ENCODE peak calls at places on chromosomes 4 and X, in nine cellular contexts. S, L, H, M, G, E, P, B and K are unnamed samples.

GRCh38 chr4:69058410-69059059 is 37.7 kb upstream of the UGT2B7 start:
- DNase-seq in S (no peak), L (no peak), H (peak; percentile 34), M (no peak), G (no peak), E (no peak), P (no peak), B (no peak), K (no peak)

GRCh38 chr4:150136036-150136435 is 57.8 kb downstream of the DCLK2 start:
- DNase-seq in S (peak; percentile 72), L (no peak), H (no peak), M (no peak), G (no peak), E (no peak), P (no peak), B (no peak), K (no peak)

GRCh38 chrX:110691446-110691845 is 104.2 kb downstream of the CHRDL1 start:
- DNase-seq in S (no peak), L (no peak), H (no peak), M (no peak), G (no peak), E (no peak), P (no peak), B (no peak), K (no peak)

GRCh38 chr4:128061566-128062536 is 739 bp downstream of the LARP1B start:
- DNase-seq in S (peak; percentile 15), L (no peak), H (peak; percentile 78), M (peak; percentile 71), G (peak; percentile 62), E (peak; percentile 78), P (peak; percentile 64), B (peak; percentile 73), K (peak; percentile 56)

GRCh38 chr4:95549246-95550138 is 719 bp upstream of the UNC5C start:
- DNase-seq in S (peak; percentile 19), L (no peak), H (peak; percentile 33), M (peak; percentile 24), G (peak; percentile 27), E (peak; percentile 25), P (no peak), B (peak; percentile 62), K (no peak)

GRCh38 chr4:11537846-11538245 is 109.2 kb upstream of the HS3ST1 start:
- DNase-seq in S (no peak), L (no peak), H (no peak), M (no peak), G (no peak), E (no peak), P (no peak), B (no peak), K (no peak)

GRCh38 chrX:147749308-147749707 is 162.4 kb upstream of the FMR1 start:
- DNase-seq in S (no peak), L (no peak), H (no peak), M (no peak), G (no peak), E (no peak), P (no peak), B (no peak), K (no peak)

GRCh38 chr4:3422241-3422801 is 19.4 kb upstream of the HGFAC start:
- DNase-seq in S (no peak), L (no peak), H (peak; percentile 17), M (no peak), G (no peak), E (no peak), P (no peak), B (no peak), K (no peak)

GRCh38 chr4:23959401-23960148 is 69.7 kb upstream of the PPARGC1A start:
- DNase-seq in S (no peak), L (no peak), H (no peak), M (no peak), G (no peak), E (no peak), P (no peak), B (no peak), K (no peak)

GRCh38 chr4:68361146-68361589 is 11.3 kb upstream of the YTHDC1 start:
- DNase-seq in S (peak; percentile 70), L (no peak), H (no peak), M (peak; percentile 54), G (no peak), E (no peak), P (peak; percentile 76), B (no peak), K (no peak)

GRCh38 chr4:2818351-2818939 is 25.2 kb upstream of the ADD1 start:
- DNase-seq in S (no peak), L (no peak), H (no peak), M (no peak), G (no peak), E (no peak), P (no peak), B (no peak), K (no peak)

GRCh38 chr4:117893207-117893606 is 141.1 kb upstream of the NDST3 start:
- DNase-seq in S (no peak), L (no peak), H (no peak), M (no peak), G (no peak), E (no peak), P (no peak), B (no peak), K (no peak)

GRCh38 chr4:87840149-87840548 is 7.4 kb downstream of the MEPE start:
- DNase-seq in S (no peak), L (no peak), H (no peak), M (no peak), G (no peak), E (no peak), P (no peak), B (no peak), K (no peak)

GRCh38 chr4:118351851-118352827 is 664 bp downstream of the PRSS12 start:
- DNase-seq in S (peak; percentile 59), L (no peak), H (peak; percentile 46), M (peak; percentile 10), G (peak; percentile 51), E (peak; percentile 65), P (peak; percentile 4), B (peak; percentile 65), K (no peak)

GRCh38 chr4:100347241-100347640 is 157.0 kb upstream of the DDIT4L start:
- DNase-seq in S (no peak), L (no peak), H (no peak), M (no peak), G (no peak), E (no peak), P (no peak), B (no peak), K (no peak)

GRCh38 chr4:166315721-166316467 is 442.9 kb downstream of the TLL1 start:
- DNase-seq in S (no peak), L (no peak), H (no peak), M (no peak), G (no peak), E (no peak), P (no peak), B (no peak), K (no peak)

GRCh38 chr4:168028970-168029610 is 63.2 kb upstream of the ANXA10 start:
- DNase-seq in S (peak; percentile 12), L (no peak), H (no peak), M (no peak), G (no peak), E (no peak), P (no peak), B (no peak), K (no peak)

GRCh38 chr4:74127745-74128144 is 28.8 kb upstream of the CXCL2 start:
- DNase-seq in S (no peak), L (no peak), H (no peak), M (no peak), G (no peak), E (no peak), P (no peak), B (no peak), K (no peak)

GRCh38 chrX:121336831-121337421 is 289.5 kb downstream of the GLUD2 start:
- DNase-seq in S (no peak), L (no peak), H (no peak), M (no peak), G (no peak), E (no peak), P (no peak), B (no peak), K (no peak)

GRCh38 chrX:37353646-37354045 is 4.5 kb downstream of the PRRG1 start:
- DNase-seq in S (no peak), L (no peak), H (no peak), M (no peak), G (no peak), E (no peak), P (no peak), B (no peak), K (no peak)

GRCh38 chr4:139956436-139957107 is 197.4 kb downstream of the MAML3 start:
- DNase-seq in S (no peak), L (no peak), H (no peak), M (no peak), G (no peak), E (no peak), P (no peak), B (no peak), K (no peak)

GRCh38 chrX:48713847-48714246 is 17.3 kb downstream of the SUV39H1 start:
- DNase-seq in S (no peak), L (no peak), H (no peak), M (no peak), G (no peak), E (no peak), P (no peak), B (no peak), K (no peak)
- H3K4me1 ChIP-seq in S (peaks cover 2% of the 10 kb centered on the region), L (no peaks in the 10 kb centered on the region), H (no peaks in the 10 kb centered on the region), M (no peaks in the 10 kb centered on the region), G (no peaks in the 10 kb centered on the region), E (no peaks in the 10 kb centered on the region), P (peaks cover 76% of the 10 kb centered on the region), B (no peaks in the 10 kb centered on the region), K (no peaks in the 10 kb centered on the region)

GRCh38 chrX:11427082-11428033 is 134.1 kb downstream of the AMELX start:
- DNase-seq in S (no peak), L (no peak), H (peak; percentile 33), M (no peak), G (peak; percentile 43), E (peak; percentile 50), P (no peak), B (peak; percentile 82), K (no peak)
- TF ChIP-seq POLR2A in S (no peak), L (no peak), H (no peak), M (no peak), G (no peak), E (no peak), P (no peak), B (no peak), K (no peak)

DNA sequence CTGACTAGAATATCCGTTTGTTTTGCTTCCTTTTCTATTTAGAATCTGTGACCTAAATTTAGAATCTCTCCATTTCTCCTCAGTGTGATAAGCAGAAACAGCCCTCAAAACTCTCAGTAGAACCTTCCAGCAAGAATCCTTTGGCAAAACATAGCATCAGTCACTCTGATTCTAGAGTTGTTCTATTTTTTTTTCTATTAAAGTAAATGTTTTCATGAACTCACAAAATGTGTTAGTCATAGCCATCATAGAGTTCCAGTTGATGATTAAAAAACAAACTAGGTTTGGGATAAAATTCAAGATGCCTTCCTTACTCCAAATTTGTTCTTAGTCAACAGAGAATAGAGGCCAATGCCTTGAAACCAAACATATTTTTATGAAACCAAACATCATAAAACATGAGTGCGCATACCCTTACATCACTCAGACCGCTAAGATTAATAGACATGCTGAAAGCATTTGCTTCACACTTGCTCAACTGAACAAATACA is 13.2 kb upstream of the C1QTNF7 start:
- DNase-seq in S (peak; percentile 68), L (no peak), H (no peak), M (peak; percentile 16), G (no peak), E (no peak), P (no peak), B (no peak), K (no peak)
- H3K4me1 ChIP-seq in S (peaks cover 4% of the 10 kb centered on the region), L (no peaks in the 10 kb centered on the region), H (no peaks in the 10 kb centered on the region), M (peaks cover 11% of the 10 kb centered on the region), G (peaks cover 6% of the 10 kb centered on the region), E (peaks cover 7% of the 10 kb centered on the region), P (no peaks in the 10 kb centered on the region), B (peaks cover 71% of the 10 kb centered on the region), K (no peaks in the 10 kb centered on the region)

GRCh38 chr4:83284161-83285021 is at the start of gene COQ2:
- DNase-seq in S (peak; percentile 92), L (peak; percentile 79), H (peak; percentile 97), M (peak; percentile 92), G (peak; percentile 95), E (peak; percentile 97), P (peak; percentile 86), B (peak; percentile 98), K (peak; percentile 93)
- TF ChIP-seq POLR2A in S (peak; percentile 84), L (peak; percentile 94), H (peak; percentile 85), M (peak; percentile 90), G (peak; percentile 53), E (peak; percentile 53), P (peak; percentile 83), B (peak; percentile 50), K (no peak)